ENCODE peak calls at places on chromosomes 12 and 14, in five cellular contexts. X is left ventricle myocardium inferior, V is cardiac fibroblast, C is upper lobe of right lung, B is AG09309. D is an unnamed sample.

GRCh38 chr14:39841088-39841487 is 408.9 kb upstream of the FBXO33 start:
- DNase-seq in X (no peak), C (no peak), B (no peak), V (peak), D (no peak)

GRCh38 chr14:71698027-71698426 is 234.2 kb upstream of the RGS6 start:
- DNase-seq in V (no peak), X (no peak), C (no peak), B (no peak), D (no peak)

GRCh38 chr12:66648336-66648735 is 30.5 kb downstream of the GRIP1 start:
- DNase-seq in V (no peak), C (no peak), X (no peak), B (no peak), D (no peak)

GRCh38 chr12:49567302-49567610 is 686 bp downstream of the MCRS1 start:
- DNase-seq in B (no peak), X (no peak), V (no peak), C (no peak), D (no peak)

GRCh38 chr12:80101126-80101525 is 1.8 kb downstream of the OTOGL start:
- DNase-seq in C (no peak), V (no peak), B (no peak), X (no peak), D (no peak)

GRCh38 chr14:58298880-58299664 is 717 bp downstream of the ARID4A start:
- DNase-seq in B (no peak), C (peak), V (no peak), X (peak), D (no peak)

GRCh38 chr14:75373616-75374015 is 54.2 kb upstream of the JDP2 start:
- DNase-seq in B (no peak), V (no peak), C (no peak), X (no peak), D (peak)

GRCh38 chr12:62660763-62661162 is 194.1 kb downstream of the MON2 start:
- DNase-seq in C (no peak), X (no peak), B (peak), V (peak), D (no peak)

GRCh38 chr12:124487834-124488165 is 79.6 kb downstream of the NCOR2 start:
- DNase-seq in X (no peak), C (no peak), V (no peak), B (no peak), D (no peak)

GRCh38 chr12:11754256-11754655 is 104.8 kb downstream of the ETV6 start:
- DNase-seq in V (no peak), B (no peak), C (no peak), X (no peak), D (no peak)

GRCh38 chr12:29546000-29546399 is 48.5 kb upstream of the OVCH1 start:
- DNase-seq in C (no peak), V (no peak), B (no peak), X (no peak), D (no peak)

GRCh38 chr12:42741771-42742510 is 152.4 kb upstream of the PRICKLE1 start:
- DNase-seq in B (peak), X (no peak), V (peak), C (no peak), D (no peak)

GRCh38 chr12:31106101-31106803 is 32.6 kb downstream of the DDX11 start:
- DNase-seq in B (no peak), C (no peak), V (no peak), X (no peak), D (no peak)

GRCh38 chr14:104135904-104136471 is 2.4 kb upstream of the KIF26A start:
- DNase-seq in V (no peak), B (no peak), C (peak), X (peak), D (no peak)
- TF ChIP-seq CTCF in V (no peak), B (no peak), C (no peak), X (peak), D (no peak)

GRCh38 chr12:111642681-111643427 is 42.9 kb downstream of the BRAP start:
- DNase-seq in V (no peak), B (no peak), X (no peak), C (no peak), D (no peak)
- TF ChIP-seq CTCF in V (no peak), B (no peak), X (no peak), C (no peak), D (no peak)

GRCh38 chr12:117590999-117591398 is 229.6 kb upstream of the NOS1 start:
- DNase-seq in X (no peak), B (no peak), V (no peak), C (no peak), D (no peak)
- TF ChIP-seq CTCF in X (no peak), B (peak), V (no peak), C (no peak), D (no peak)

GRCh38 chr12:52171950-52172512 is 19.8 kb downstream of the KRT80 start:
- DNase-seq in X (no peak), V (peak), C (peak), B (no peak), D (no peak)
- TF ChIP-seq CTCF in X (peak), V (peak), C (peak), B (peak), D (peak)

GRCh38 chr12:125773033-125773432 is 707.8 kb downstream of the AACS start:
- DNase-seq in V (peak), B (no peak), X (no peak), C (peak), D (no peak)
- TF ChIP-seq CTCF in V (no peak), B (no peak), X (peak), C (peak), D (peak)

DNA sequence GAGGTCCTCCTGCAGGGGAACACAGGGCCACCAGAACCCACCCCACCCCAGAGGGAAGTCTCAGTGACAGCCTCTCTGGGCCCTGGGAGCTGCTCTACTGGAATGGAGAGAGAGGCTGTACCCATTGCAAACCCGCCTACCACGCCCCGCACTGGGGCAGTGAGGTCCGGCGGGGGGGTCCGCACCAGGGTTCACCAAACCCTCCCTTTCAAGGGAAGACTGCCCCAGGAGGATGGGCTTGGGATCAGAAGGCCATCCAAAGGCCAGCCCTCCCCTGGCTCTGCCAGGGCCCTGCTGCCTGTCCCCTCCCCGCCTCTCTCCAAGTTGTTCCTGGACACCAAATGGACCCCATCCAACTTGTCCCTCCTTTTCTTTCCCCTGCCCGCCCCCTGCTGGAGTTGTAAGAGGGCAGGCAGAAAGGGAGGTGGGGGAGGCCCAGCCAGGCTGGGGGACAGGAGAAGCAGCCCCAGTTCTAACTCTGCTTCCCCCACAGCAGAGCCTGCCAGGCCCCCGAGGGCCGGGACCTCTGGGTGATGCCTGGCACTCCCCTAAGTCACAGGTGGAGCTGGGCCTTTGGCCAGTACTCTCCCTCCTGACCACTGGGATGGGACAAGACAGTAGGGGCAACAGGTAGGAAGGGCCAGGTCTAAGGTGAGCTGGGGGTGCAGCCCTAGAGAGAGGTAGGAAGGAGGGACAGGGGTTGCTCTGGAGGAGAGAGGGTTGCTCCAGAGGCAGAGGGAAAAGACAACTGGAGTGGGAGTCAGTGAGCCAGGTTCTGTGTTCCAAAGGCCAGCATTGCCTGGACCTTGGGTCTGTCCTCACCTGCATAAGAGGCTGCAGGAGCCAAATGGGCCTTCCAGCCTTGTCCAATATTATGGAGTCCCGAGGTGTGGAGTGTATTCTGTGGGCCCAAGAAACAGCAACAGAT is 3.2 kb upstream of the DIO3 start:
- DNase-seq in C (no peak), X (no peak), B (no peak), V (no peak), D (no peak)
- TF ChIP-seq CTCF in C (peak), X (no peak), B (no peak), V (no peak), D (no peak)

D was measured in osteocyte.